ENCODE peak calls at places on chromosomes 2 and 18, in ten cellular contexts. One of them, this sample, is unnamed.

GRCh38 chr2:26178746-26179436 is 6.0 kb downstream of the GAREM2 start:
- DNase-seq in cardiac muscle cell: peak
- DNase-seq in cardiac fibroblast: peak
- DNase-seq in mucosa of descending colon: peak
- DNase-seq in fibroblast of mammary gland: peak
- DNase-seq in PC-3: peak
- DNase-seq in astrocyte of the cerebellum: no peak
- DNase-seq in MCF 10A: no peak
- DNase-seq in RWPE1: no peak
- DNase-seq in PC-9: no peak
- DNase-seq in this sample: no peak

GRCh38 chr18:29161429-29161828 is 984.5 kb upstream of the CDH2 start:
- DNase-seq in astrocyte of the cerebellum: no peak
- DNase-seq in MCF 10A: no peak
- DNase-seq in fibroblast of mammary gland: no peak
- DNase-seq in PC-9: no peak
- DNase-seq in RWPE1: no peak
- DNase-seq in mucosa of descending colon: no peak
- DNase-seq in PC-3: peak
- DNase-seq in cardiac fibroblast: peak
- DNase-seq in cardiac muscle cell: no peak
- DNase-seq in this sample: no peak

GRCh38 chr2:231548752-231549151 is 18.5 kb upstream of the NMUR1 start:
- DNase-seq in cardiac muscle cell: no peak
- DNase-seq in fibroblast of mammary gland: no peak
- DNase-seq in PC-9: no peak
- DNase-seq in cardiac fibroblast: no peak
- DNase-seq in MCF 10A: no peak
- DNase-seq in astrocyte of the cerebellum: no peak
- DNase-seq in PC-3: no peak
- DNase-seq in mucosa of descending colon: no peak
- DNase-seq in RWPE1: no peak
- DNase-seq in this sample: no peak

GRCh38 chr2:52084760-52085159 is 1052.8 kb upstream of the NRXN1 start:
- DNase-seq in cardiac fibroblast: peak
- DNase-seq in PC-3: no peak
- DNase-seq in MCF 10A: no peak
- DNase-seq in cardiac muscle cell: no peak
- DNase-seq in fibroblast of mammary gland: peak
- DNase-seq in astrocyte of the cerebellum: no peak
- DNase-seq in mucosa of descending colon: no peak
- DNase-seq in PC-9: no peak
- DNase-seq in RWPE1: no peak
- DNase-seq in this sample: no peak

GRCh38 chr2:11833601-11834000 is 87.2 kb downstream of the LPIN1 start:
- DNase-seq in MCF 10A: no peak
- DNase-seq in PC-9: no peak
- DNase-seq in cardiac fibroblast: peak
- DNase-seq in cardiac muscle cell: peak
- DNase-seq in fibroblast of mammary gland: peak
- DNase-seq in PC-3: no peak
- DNase-seq in astrocyte of the cerebellum: peak
- DNase-seq in RWPE1: no peak
- DNase-seq in mucosa of descending colon: no peak
- DNase-seq in this sample: no peak

GRCh38 chr2:18637196-18637595 is 47.8 kb upstream of the NT5C1B start:
- DNase-seq in astrocyte of the cerebellum: no peak
- DNase-seq in PC-3: no peak
- DNase-seq in PC-9: no peak
- DNase-seq in cardiac fibroblast: no peak
- DNase-seq in mucosa of descending colon: no peak
- DNase-seq in fibroblast of mammary gland: no peak
- DNase-seq in RWPE1: no peak
- DNase-seq in MCF 10A: no peak
- DNase-seq in cardiac muscle cell: no peak
- DNase-seq in this sample: no peak

GRCh38 chr18:50334546-50335152 is 40.2 kb upstream of the SKA1 start:
- DNase-seq in PC-3: no peak
- DNase-seq in mucosa of descending colon: no peak
- DNase-seq in cardiac muscle cell: no peak
- DNase-seq in fibroblast of mammary gland: no peak
- DNase-seq in astrocyte of the cerebellum: no peak
- DNase-seq in PC-9: no peak
- DNase-seq in cardiac fibroblast: no peak
- DNase-seq in RWPE1: no peak
- DNase-seq in MCF 10A: no peak
- DNase-seq in this sample: no peak

GRCh38 chr18:28582724-28583123 is 405.8 kb upstream of the CDH2 start:
- DNase-seq in cardiac fibroblast: no peak
- DNase-seq in RWPE1: no peak
- DNase-seq in PC-9: no peak
- DNase-seq in mucosa of descending colon: no peak
- DNase-seq in MCF 10A: no peak
- DNase-seq in astrocyte of the cerebellum: no peak
- DNase-seq in fibroblast of mammary gland: no peak
- DNase-seq in cardiac muscle cell: no peak
- DNase-seq in PC-3: no peak
- DNase-seq in this sample: no peak

GRCh38 chr18:9095297-9096012 is 7.0 kb upstream of the NDUFV2 start:
- DNase-seq in cardiac muscle cell: peak
- DNase-seq in MCF 10A: no peak
- DNase-seq in cardiac fibroblast: peak
- DNase-seq in RWPE1: no peak
- DNase-seq in fibroblast of mammary gland: no peak
- DNase-seq in astrocyte of the cerebellum: no peak
- DNase-seq in mucosa of descending colon: no peak
- DNase-seq in PC-3: no peak
- DNase-seq in PC-9: no peak
- DNase-seq in this sample: no peak

GRCh38 chr2:224669449-224669848 is 46.7 kb downstream of the CCDC195 start:
- DNase-seq in astrocyte of the cerebellum: no peak
- DNase-seq in PC-9: no peak
- DNase-seq in RWPE1: no peak
- DNase-seq in fibroblast of mammary gland: no peak
- DNase-seq in cardiac muscle cell: no peak
- DNase-seq in MCF 10A: no peak
- DNase-seq in cardiac fibroblast: peak
- DNase-seq in PC-3: no peak
- DNase-seq in mucosa of descending colon: no peak
- DNase-seq in this sample: no peak

GRCh38 chr18:903703-904102 is 968 bp upstream of the ADCYAP1 start:
- DNase-seq in cardiac fibroblast: peak
- DNase-seq in PC-3: peak
- DNase-seq in MCF 10A: peak
- DNase-seq in fibroblast of mammary gland: peak
- DNase-seq in astrocyte of the cerebellum: peak
- DNase-seq in RWPE1: peak
- DNase-seq in cardiac muscle cell: peak
- DNase-seq in mucosa of descending colon: no peak
- DNase-seq in PC-9: no peak
- DNase-seq in this sample: no peak

GRCh38 chr2:233061007-233061590 is 957 bp downstream of the INPP5D start:
- DNase-seq in fibroblast of mammary gland: no peak
- DNase-seq in PC-9: no peak
- DNase-seq in astrocyte of the cerebellum: no peak
- DNase-seq in MCF 10A: no peak
- DNase-seq in PC-3: no peak
- DNase-seq in mucosa of descending colon: no peak
- DNase-seq in RWPE1: no peak
- DNase-seq in cardiac fibroblast: no peak
- DNase-seq in cardiac muscle cell: no peak
- DNase-seq in this sample: no peak

GRCh38 chr2:196376984-196377877 is 205.9 kb upstream of the STK17B start:
- DNase-seq in mucosa of descending colon: no peak
- DNase-seq in cardiac muscle cell: peak
- DNase-seq in MCF 10A: no peak
- DNase-seq in cardiac fibroblast: peak
- DNase-seq in PC-3: no peak
- DNase-seq in fibroblast of mammary gland: peak
- DNase-seq in astrocyte of the cerebellum: peak
- DNase-seq in RWPE1: no peak
- DNase-seq in PC-9: no peak
- DNase-seq in this sample: no peak

GRCh38 chr18:5106730-5107129 is 90.3 kb downstream of the AKAIN1 start:
- DNase-seq in cardiac muscle cell: no peak
- DNase-seq in cardiac fibroblast: no peak
- DNase-seq in MCF 10A: no peak
- DNase-seq in astrocyte of the cerebellum: no peak
- DNase-seq in PC-3: peak
- DNase-seq in RWPE1: no peak
- DNase-seq in PC-9: no peak
- DNase-seq in fibroblast of mammary gland: no peak
- DNase-seq in mucosa of descending colon: no peak
- DNase-seq in this sample: no peak
- TF ChIP-seq CTCF in cardiac muscle cell: no peak
- TF ChIP-seq CTCF in cardiac fibroblast: no peak
- TF ChIP-seq CTCF in MCF 10A: peak
- TF ChIP-seq CTCF in astrocyte of the cerebellum: no peak
- TF ChIP-seq CTCF in PC-3: peak
- TF ChIP-seq CTCF in RWPE1: no peak
- TF ChIP-seq CTCF in PC-9: no peak
- TF ChIP-seq CTCF in fibroblast of mammary gland: no peak
- TF ChIP-seq CTCF in mucosa of descending colon: no peak
- TF ChIP-seq CTCF in this sample: no peak

DNA sequence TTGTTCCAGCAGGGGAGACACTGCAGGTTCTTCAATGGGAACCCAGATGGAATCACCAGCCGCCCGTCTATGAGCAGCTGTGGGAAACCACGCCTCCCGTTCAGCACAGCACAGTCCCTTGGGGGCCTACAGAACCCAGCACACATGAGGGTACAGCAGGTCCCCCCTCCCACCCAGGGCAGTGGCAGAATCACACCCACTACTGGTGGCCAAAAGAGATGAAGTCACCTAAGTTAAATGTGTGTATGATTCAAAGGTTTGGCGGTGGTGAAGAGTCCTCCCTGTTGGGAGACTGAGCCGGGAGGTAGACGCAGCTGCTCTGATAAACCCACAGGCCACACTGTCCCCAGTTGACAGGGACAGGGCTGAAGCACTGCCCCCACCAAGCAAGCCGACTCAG is 44.3 kb downstream of the L3MBTL4 start:
- DNase-seq in MCF 10A: no peak
- DNase-seq in cardiac muscle cell: no peak
- DNase-seq in RWPE1: no peak
- DNase-seq in mucosa of descending colon: no peak
- DNase-seq in PC-3: no peak
- DNase-seq in cardiac fibroblast: no peak
- DNase-seq in astrocyte of the cerebellum: no peak
- DNase-seq in PC-9: no peak
- DNase-seq in fibroblast of mammary gland: no peak
- DNase-seq in this sample: no peak
- TF ChIP-seq CTCF in MCF 10A: no peak
- TF ChIP-seq CTCF in cardiac muscle cell: no peak
- TF ChIP-seq CTCF in RWPE1: no peak
- TF ChIP-seq CTCF in mucosa of descending colon: no peak
- TF ChIP-seq CTCF in PC-3: no peak
- TF ChIP-seq CTCF in cardiac fibroblast: no peak
- TF ChIP-seq CTCF in astrocyte of the cerebellum: no peak
- TF ChIP-seq CTCF in PC-9: no peak
- TF ChIP-seq CTCF in fibroblast of mammary gland: no peak
- TF ChIP-seq CTCF in this sample: no peak

GRCh38 chr2:59787095-59787494 is 766.4 kb downstream of the BCL11A start:
- DNase-seq in cardiac muscle cell: no peak
- DNase-seq in PC-9: no peak
- DNase-seq in PC-3: no peak
- DNase-seq in fibroblast of mammary gland: no peak
- DNase-seq in mucosa of descending colon: no peak
- DNase-seq in cardiac fibroblast: no peak
- DNase-seq in astrocyte of the cerebellum: no peak
- DNase-seq in MCF 10A: peak
- DNase-seq in RWPE1: peak
- DNase-seq in this sample: no peak

GRCh38 chr2:59790186-59791142 is 763.0 kb downstream of the BCL11A start:
- DNase-seq in PC-9: no peak
- DNase-seq in RWPE1: no peak
- DNase-seq in PC-3: no peak
- DNase-seq in cardiac muscle cell: no peak
- DNase-seq in cardiac fibroblast: no peak
- DNase-seq in fibroblast of mammary gland: no peak
- DNase-seq in mucosa of descending colon: no peak
- DNase-seq in MCF 10A: no peak
- DNase-seq in astrocyte of the cerebellum: no peak
- DNase-seq in this sample: no peak

GRCh38 chr2:59786684-59787083 is 766.8 kb downstream of the BCL11A start:
- DNase-seq in mucosa of descending colon: no peak
- DNase-seq in astrocyte of the cerebellum: no peak
- DNase-seq in MCF 10A: no peak
- DNase-seq in RWPE1: no peak
- DNase-seq in PC-9: no peak
- DNase-seq in fibroblast of mammary gland: no peak
- DNase-seq in PC-3: no peak
- DNase-seq in cardiac muscle cell: no peak
- DNase-seq in cardiac fibroblast: no peak
- DNase-seq in this sample: no peak

DNA sequence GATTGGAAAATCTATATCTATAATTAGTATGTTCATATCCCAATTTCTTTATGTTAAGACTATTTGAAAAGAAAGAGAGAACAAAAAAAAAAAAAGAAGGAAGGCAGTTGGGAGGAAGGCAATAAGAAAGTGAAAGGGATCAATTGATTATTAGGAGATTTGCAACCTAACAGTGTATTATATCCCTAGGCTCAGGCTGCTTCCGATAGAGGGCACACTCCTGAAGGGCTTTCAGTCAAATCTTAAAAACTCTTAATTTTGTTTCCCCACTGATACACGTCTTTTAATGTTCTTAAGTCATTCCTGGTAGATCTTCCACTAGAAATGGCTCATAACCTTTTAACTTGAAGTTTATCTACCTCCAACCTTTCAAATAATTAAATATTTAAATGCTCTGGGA is 763.9 kb downstream of the BCL11A start:
- DNase-seq in mucosa of descending colon: no peak
- DNase-seq in astrocyte of the cerebellum: no peak
- DNase-seq in PC-9: no peak
- DNase-seq in fibroblast of mammary gland: no peak
- DNase-seq in cardiac muscle cell: no peak
- DNase-seq in cardiac fibroblast: no peak
- DNase-seq in MCF 10A: no peak
- DNase-seq in PC-3: peak
- DNase-seq in RWPE1: no peak
- DNase-seq in this sample: no peak
- TF ChIP-seq CTCF in mucosa of descending colon: no peak
- TF ChIP-seq CTCF in astrocyte of the cerebellum: no peak
- TF ChIP-seq CTCF in PC-9: no peak
- TF ChIP-seq CTCF in fibroblast of mammary gland: no peak
- TF ChIP-seq CTCF in cardiac muscle cell: no peak
- TF ChIP-seq CTCF in cardiac fibroblast: no peak
- TF ChIP-seq CTCF in MCF 10A: no peak
- TF ChIP-seq CTCF in PC-3: peak
- TF ChIP-seq CTCF in RWPE1: no peak
- TF ChIP-seq CTCF in this sample: no peak

DNA sequence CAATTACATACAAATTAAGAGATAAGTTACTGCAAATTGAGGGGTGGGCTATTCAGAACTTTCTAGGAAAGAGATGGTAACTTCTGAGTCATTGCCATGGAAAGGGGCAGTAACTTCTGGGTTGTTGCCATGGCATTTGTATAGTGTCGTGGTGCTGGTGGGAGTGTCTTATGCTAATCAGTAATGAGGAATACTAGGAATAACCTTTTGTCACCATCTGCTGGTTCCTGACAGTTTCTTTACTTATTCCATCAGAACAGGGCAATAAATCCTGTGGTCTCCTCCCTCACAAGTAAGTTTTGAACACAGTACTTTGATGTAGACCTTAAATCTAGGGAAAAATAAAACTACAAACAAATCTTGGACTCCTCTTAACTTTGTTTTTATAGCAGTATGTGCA is 435.4 kb downstream of the BCL11A start:
- DNase-seq in PC-3: no peak
- DNase-seq in RWPE1: no peak
- DNase-seq in cardiac muscle cell: no peak
- DNase-seq in fibroblast of mammary gland: no peak
- DNase-seq in astrocyte of the cerebellum: no peak
- DNase-seq in MCF 10A: peak
- DNase-seq in cardiac fibroblast: no peak
- DNase-seq in PC-9: no peak
- DNase-seq in mucosa of descending colon: no peak
- DNase-seq in this sample: no peak
- TF ChIP-seq CTCF in PC-3: no peak
- TF ChIP-seq CTCF in RWPE1: no peak
- TF ChIP-seq CTCF in cardiac muscle cell: no peak
- TF ChIP-seq CTCF in fibroblast of mammary gland: no peak
- TF ChIP-seq CTCF in astrocyte of the cerebellum: no peak
- TF ChIP-seq CTCF in MCF 10A: no peak
- TF ChIP-seq CTCF in cardiac fibroblast: no peak
- TF ChIP-seq CTCF in PC-9: no peak
- TF ChIP-seq CTCF in mucosa of descending colon: no peak
- TF ChIP-seq CTCF in this sample: no peak